ENCODE peak calls at places on chromosomes 4 and X, in ten cellular contexts. One of them, this sample, is unnamed.

GRCh38 chr4:721261-722171 is 15.9 kb downstream of the PCGF3 start:
- DNase-seq in naive thymus-derived CD4-positive, alpha-beta T cell: no peak
- DNase-seq in hepatocyte: no peak
- DNase-seq in gastrocnemius medialis: no peak
- DNase-seq in mammary epithelial cell: peak; percentile 62
- DNase-seq in A549: no peak
- DNase-seq in right atrium auricular region: no peak
- DNase-seq in OCI-LY7: no peak
- DNase-seq in thyroid gland: no peak
- DNase-seq in HCT116: no peak
- DNase-seq in this sample: peak; percentile 92

GRCh38 chr4:1512738-1513660 is 106.8 kb upstream of the NKX1-1 start:
- DNase-seq in naive thymus-derived CD4-positive, alpha-beta T cell: peak; percentile 53
- DNase-seq in hepatocyte: peak; percentile 87
- DNase-seq in gastrocnemius medialis: no peak
- DNase-seq in mammary epithelial cell: no peak
- DNase-seq in A549: peak; percentile 25
- DNase-seq in right atrium auricular region: no peak
- DNase-seq in OCI-LY7: no peak
- DNase-seq in thyroid gland: peak; percentile 46
- DNase-seq in HCT116: peak; percentile 15
- DNase-seq in this sample: no peak

GRCh38 chr4:19689511-19689910 is 562.2 kb upstream of the SLIT2 start:
- DNase-seq in naive thymus-derived CD4-positive, alpha-beta T cell: no peak
- DNase-seq in hepatocyte: no peak
- DNase-seq in gastrocnemius medialis: no peak
- DNase-seq in mammary epithelial cell: peak; percentile 26
- DNase-seq in A549: no peak
- DNase-seq in right atrium auricular region: no peak
- DNase-seq in OCI-LY7: no peak
- DNase-seq in thyroid gland: no peak
- DNase-seq in HCT116: no peak
- DNase-seq in this sample: peak; percentile 19

GRCh38 chr4:60522265-60522664 is 677.9 kb upstream of the ADGRL3 start:
- DNase-seq in naive thymus-derived CD4-positive, alpha-beta T cell: no peak
- DNase-seq in hepatocyte: no peak
- DNase-seq in gastrocnemius medialis: no peak
- DNase-seq in mammary epithelial cell: no peak
- DNase-seq in A549: no peak
- DNase-seq in right atrium auricular region: no peak
- DNase-seq in OCI-LY7: no peak
- DNase-seq in thyroid gland: no peak
- DNase-seq in HCT116: no peak
- DNase-seq in this sample: no peak

GRCh38 chr4:174427562-174428140 is 94.6 kb downstream of the HPGD start:
- DNase-seq in naive thymus-derived CD4-positive, alpha-beta T cell: no peak
- DNase-seq in hepatocyte: no peak
- DNase-seq in gastrocnemius medialis: no peak
- DNase-seq in mammary epithelial cell: peak; percentile 45
- DNase-seq in A549: no peak
- DNase-seq in right atrium auricular region: no peak
- DNase-seq in OCI-LY7: no peak
- DNase-seq in thyroid gland: no peak
- DNase-seq in HCT116: no peak
- DNase-seq in this sample: peak; percentile 33

GRCh38 chrX:14616876-14617275 is 87.5 kb downstream of the GLRA2 start:
- DNase-seq in naive thymus-derived CD4-positive, alpha-beta T cell: no peak
- DNase-seq in hepatocyte: no peak
- DNase-seq in gastrocnemius medialis: no peak
- DNase-seq in mammary epithelial cell: no peak
- DNase-seq in A549: no peak
- DNase-seq in right atrium auricular region: no peak
- DNase-seq in OCI-LY7: no peak
- DNase-seq in thyroid gland: peak; percentile 1
- DNase-seq in HCT116: no peak
- DNase-seq in this sample: no peak

GRCh38 chr4:187908079-187908501 is 87.5 kb upstream of the ZFP42 start:
- DNase-seq in naive thymus-derived CD4-positive, alpha-beta T cell: no peak
- DNase-seq in hepatocyte: no peak
- DNase-seq in gastrocnemius medialis: no peak
- DNase-seq in mammary epithelial cell: peak; percentile 80
- DNase-seq in A549: no peak
- DNase-seq in right atrium auricular region: no peak
- DNase-seq in OCI-LY7: no peak
- DNase-seq in thyroid gland: no peak
- DNase-seq in HCT116: no peak
- DNase-seq in this sample: peak; percentile 69

GRCh38 chr4:54877006-54877405 is 219.2 kb downstream of the KIT start:
- DNase-seq in naive thymus-derived CD4-positive, alpha-beta T cell: no peak
- DNase-seq in hepatocyte: no peak
- DNase-seq in gastrocnemius medialis: no peak
- DNase-seq in mammary epithelial cell: peak; percentile 22
- DNase-seq in A549: no peak
- DNase-seq in right atrium auricular region: no peak
- DNase-seq in OCI-LY7: no peak
- DNase-seq in thyroid gland: no peak
- DNase-seq in HCT116: no peak
- DNase-seq in this sample: no peak

GRCh38 chrX:29090811-29091210 is 503.6 kb downstream of the IL1RAPL1 start:
- DNase-seq in naive thymus-derived CD4-positive, alpha-beta T cell: no peak
- DNase-seq in hepatocyte: peak; percentile 16
- DNase-seq in gastrocnemius medialis: no peak
- DNase-seq in mammary epithelial cell: no peak
- DNase-seq in A549: no peak
- DNase-seq in right atrium auricular region: no peak
- DNase-seq in OCI-LY7: no peak
- DNase-seq in thyroid gland: no peak
- DNase-seq in HCT116: no peak
- DNase-seq in this sample: no peak

GRCh38 chr4:26682436-26682835 is 98.6 kb downstream of the TBC1D19 start:
- DNase-seq in naive thymus-derived CD4-positive, alpha-beta T cell: no peak
- DNase-seq in hepatocyte: no peak
- DNase-seq in gastrocnemius medialis: no peak
- DNase-seq in mammary epithelial cell: no peak
- DNase-seq in A549: no peak
- DNase-seq in right atrium auricular region: no peak
- DNase-seq in OCI-LY7: no peak
- DNase-seq in thyroid gland: no peak
- DNase-seq in HCT116: no peak
- DNase-seq in this sample: no peak

GRCh38 chr4:114921790-114922581 is 191.4 kb downstream of the NDST4 start:
- DNase-seq in naive thymus-derived CD4-positive, alpha-beta T cell: no peak
- DNase-seq in hepatocyte: no peak
- DNase-seq in gastrocnemius medialis: no peak
- DNase-seq in mammary epithelial cell: no peak
- DNase-seq in A549: no peak
- DNase-seq in right atrium auricular region: no peak
- DNase-seq in OCI-LY7: no peak
- DNase-seq in thyroid gland: no peak
- DNase-seq in HCT116: no peak
- DNase-seq in this sample: peak; percentile 39

GRCh38 chr4:11416071-11416766 is 12.5 kb downstream of the HS3ST1 start:
- DNase-seq in naive thymus-derived CD4-positive, alpha-beta T cell: no peak
- DNase-seq in hepatocyte: no peak
- DNase-seq in gastrocnemius medialis: no peak
- DNase-seq in mammary epithelial cell: no peak
- DNase-seq in A549: no peak
- DNase-seq in right atrium auricular region: no peak
- DNase-seq in OCI-LY7: no peak
- DNase-seq in thyroid gland: no peak
- DNase-seq in HCT116: no peak
- DNase-seq in this sample: no peak

GRCh38 chr4:67288964-67289363 is 256.3 kb downstream of the CENPC start:
- DNase-seq in naive thymus-derived CD4-positive, alpha-beta T cell: no peak
- DNase-seq in hepatocyte: peak; percentile 49
- DNase-seq in gastrocnemius medialis: no peak
- DNase-seq in mammary epithelial cell: no peak
- DNase-seq in A549: no peak
- DNase-seq in right atrium auricular region: no peak
- DNase-seq in OCI-LY7: peak; percentile 18
- DNase-seq in thyroid gland: no peak
- DNase-seq in HCT116: no peak
- DNase-seq in this sample: peak; percentile 12

GRCh38 chr4:121213940-121214339 is 49.8 kb upstream of the TNIP3 start:
- DNase-seq in naive thymus-derived CD4-positive, alpha-beta T cell: no peak
- DNase-seq in hepatocyte: no peak
- DNase-seq in gastrocnemius medialis: no peak
- DNase-seq in mammary epithelial cell: no peak
- DNase-seq in A549: no peak
- DNase-seq in right atrium auricular region: no peak
- DNase-seq in OCI-LY7: no peak
- DNase-seq in thyroid gland: no peak
- DNase-seq in HCT116: no peak
- DNase-seq in this sample: no peak

GRCh38 chr4:158814207-158814606 is 45.4 kb downstream of the FNIP2 start:
- DNase-seq in naive thymus-derived CD4-positive, alpha-beta T cell: no peak
- DNase-seq in hepatocyte: no peak
- DNase-seq in gastrocnemius medialis: no peak
- DNase-seq in mammary epithelial cell: no peak
- DNase-seq in A549: no peak
- DNase-seq in right atrium auricular region: no peak
- DNase-seq in OCI-LY7: no peak
- DNase-seq in thyroid gland: no peak
- DNase-seq in HCT116: no peak
- DNase-seq in this sample: no peak
- H3K4me1 ChIP-seq in naive thymus-derived CD4-positive, alpha-beta T cell: peaks cover 35% of the 10 kb centered on the region
- H3K4me1 ChIP-seq in hepatocyte: peaks cover 25% of the 10 kb centered on the region
- H3K4me1 ChIP-seq in gastrocnemius medialis: peaks cover 62% of the 10 kb centered on the region
- H3K4me1 ChIP-seq in mammary epithelial cell: peaks cover 27% of the 10 kb centered on the region
- H3K4me1 ChIP-seq in A549: peaks cover 28% of the 10 kb centered on the region
- H3K4me1 ChIP-seq in right atrium auricular region: no peaks in the 10 kb centered on the region
- H3K4me1 ChIP-seq in OCI-LY7: peaks cover 34% of the 10 kb centered on the region
- H3K4me1 ChIP-seq in thyroid gland: peaks cover 41% of the 10 kb centered on the region
- H3K4me1 ChIP-seq in HCT116: peaks cover 15% of the 10 kb centered on the region
- H3K4me1 ChIP-seq in this sample: peaks cover 29% of the 10 kb centered on the region

DNA sequence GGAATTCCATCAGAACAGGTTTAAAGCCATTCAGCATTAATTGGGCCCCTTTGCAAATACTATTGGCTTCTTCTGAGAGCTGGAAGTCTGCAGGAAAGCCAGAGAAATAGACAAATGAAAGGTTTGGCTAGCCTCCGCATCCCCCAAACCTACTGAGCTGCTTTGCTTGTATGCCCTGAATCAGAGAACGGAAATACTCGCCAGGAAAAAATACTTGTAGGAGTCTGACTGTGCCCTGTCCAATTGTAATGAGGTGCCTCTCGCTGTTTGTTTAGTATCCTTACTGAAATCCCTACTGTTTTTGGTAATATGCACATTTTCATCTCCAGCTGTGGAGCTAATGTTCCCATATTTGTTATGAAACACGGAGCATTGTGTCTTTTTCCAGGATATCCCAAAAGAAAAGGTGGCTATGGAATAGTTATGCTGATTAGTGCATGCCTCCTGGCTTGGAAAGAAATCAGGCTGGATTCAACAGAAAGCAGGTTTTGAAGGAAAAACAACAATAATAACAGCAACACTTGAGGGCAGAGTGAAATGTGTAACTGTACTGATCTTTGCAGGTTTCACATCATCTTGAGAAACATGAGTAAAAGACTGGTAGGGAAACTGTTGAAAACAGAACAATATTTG is 50.7 kb upstream of the NLGN4X start:
- DNase-seq in naive thymus-derived CD4-positive, alpha-beta T cell: no peak
- DNase-seq in hepatocyte: no peak
- DNase-seq in gastrocnemius medialis: no peak
- DNase-seq in mammary epithelial cell: no peak
- DNase-seq in A549: no peak
- DNase-seq in right atrium auricular region: no peak
- DNase-seq in OCI-LY7: no peak
- DNase-seq in thyroid gland: no peak
- DNase-seq in HCT116: no peak
- DNase-seq in this sample: no peak
- H3K4me1 ChIP-seq in naive thymus-derived CD4-positive, alpha-beta T cell: no peaks in the 10 kb centered on the region
- H3K4me1 ChIP-seq in hepatocyte: no peaks in the 10 kb centered on the region
- H3K4me1 ChIP-seq in gastrocnemius medialis: no peaks in the 10 kb centered on the region
- H3K4me1 ChIP-seq in mammary epithelial cell: no peaks in the 10 kb centered on the region
- H3K4me1 ChIP-seq in A549: no peaks in the 10 kb centered on the region
- H3K4me1 ChIP-seq in right atrium auricular region: no peaks in the 10 kb centered on the region
- H3K4me1 ChIP-seq in OCI-LY7: no peaks in the 10 kb centered on the region
- H3K4me1 ChIP-seq in thyroid gland: no peaks in the 10 kb centered on the region
- H3K4me1 ChIP-seq in HCT116: no peaks in the 10 kb centered on the region
- H3K4me1 ChIP-seq in this sample: no peaks in the 10 kb centered on the region

DNA sequence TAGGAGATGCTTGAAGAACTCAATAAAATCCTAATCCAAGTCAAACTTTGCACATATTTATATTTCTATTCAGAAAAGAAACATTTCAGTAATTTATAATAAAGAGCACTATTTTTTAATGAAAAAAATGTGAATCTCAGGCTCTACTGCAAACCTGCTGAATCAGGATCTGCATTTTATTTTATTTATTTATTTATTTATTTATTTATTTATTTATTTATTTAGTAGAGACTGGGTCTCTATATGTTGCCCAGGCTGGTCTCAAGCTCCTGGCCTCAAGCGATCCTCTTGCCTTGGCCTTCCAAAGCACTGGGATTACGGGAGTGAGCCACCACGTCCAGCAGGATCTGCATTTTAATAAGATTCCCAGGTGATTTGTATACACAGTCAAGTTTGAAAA is 16.0 kb downstream of the SUPT20HL1 start:
- DNase-seq in naive thymus-derived CD4-positive, alpha-beta T cell: no peak
- DNase-seq in hepatocyte: no peak
- DNase-seq in gastrocnemius medialis: no peak
- DNase-seq in mammary epithelial cell: no peak
- DNase-seq in A549: no peak
- DNase-seq in right atrium auricular region: no peak
- DNase-seq in OCI-LY7: no peak
- DNase-seq in thyroid gland: no peak
- DNase-seq in HCT116: no peak
- DNase-seq in this sample: no peak
- H3K4me1 ChIP-seq in naive thymus-derived CD4-positive, alpha-beta T cell: no peaks in the 10 kb centered on the region
- H3K4me1 ChIP-seq in hepatocyte: no peaks in the 10 kb centered on the region
- H3K4me1 ChIP-seq in gastrocnemius medialis: no peaks in the 10 kb centered on the region
- H3K4me1 ChIP-seq in mammary epithelial cell: no peaks in the 10 kb centered on the region
- H3K4me1 ChIP-seq in A549: no peaks in the 10 kb centered on the region
- H3K4me1 ChIP-seq in right atrium auricular region: no peaks in the 10 kb centered on the region
- H3K4me1 ChIP-seq in OCI-LY7: no peaks in the 10 kb centered on the region
- H3K4me1 ChIP-seq in thyroid gland: no peaks in the 10 kb centered on the region
- H3K4me1 ChIP-seq in HCT116: no peaks in the 10 kb centered on the region
- H3K4me1 ChIP-seq in this sample: no peaks in the 10 kb centered on the region

DNA sequence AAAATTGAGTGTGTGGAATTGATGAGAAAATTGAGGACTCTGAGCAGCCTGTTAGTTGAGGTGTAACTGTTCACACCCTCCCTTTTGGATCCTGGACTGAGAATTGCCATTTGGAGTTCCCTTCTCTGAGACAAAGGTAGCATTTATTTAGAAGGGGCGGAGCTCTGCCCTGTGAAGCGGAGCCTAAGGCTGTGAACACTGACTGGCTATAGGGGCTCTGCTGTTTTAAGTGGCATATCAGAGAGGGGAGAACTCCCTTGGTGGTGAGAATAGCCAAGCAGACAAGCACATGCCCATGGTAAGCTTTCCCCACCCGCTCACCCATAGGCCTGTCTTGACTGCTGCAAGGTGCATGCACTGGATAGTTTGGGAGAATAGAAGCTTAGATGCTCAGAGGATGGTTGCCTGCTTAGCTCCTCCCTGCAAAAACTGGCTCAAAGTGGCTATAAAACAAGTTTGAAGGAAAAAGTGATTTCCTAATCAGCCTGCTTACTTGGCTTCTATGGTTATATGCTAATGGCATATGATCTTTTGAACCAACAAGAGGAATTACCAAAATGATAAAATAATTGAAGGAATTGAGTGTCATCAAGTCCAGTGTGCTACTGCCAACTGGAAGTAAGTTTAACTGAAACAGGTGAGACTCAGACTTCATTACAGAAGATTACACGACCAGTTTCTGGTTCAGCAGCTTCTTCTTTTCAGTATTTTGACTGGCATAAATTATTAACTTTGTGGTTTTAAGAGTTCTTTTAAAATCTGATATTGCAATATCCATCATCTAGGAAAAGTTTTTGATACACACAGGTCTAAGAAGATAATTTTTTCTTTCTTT is 108.4 kb downstream of the AFF1 start:
- DNase-seq in naive thymus-derived CD4-positive, alpha-beta T cell: no peak
- DNase-seq in hepatocyte: no peak
- DNase-seq in gastrocnemius medialis: no peak
- DNase-seq in mammary epithelial cell: no peak
- DNase-seq in A549: no peak
- DNase-seq in right atrium auricular region: no peak
- DNase-seq in OCI-LY7: no peak
- DNase-seq in thyroid gland: no peak
- DNase-seq in HCT116: no peak
- DNase-seq in this sample: no peak
- H3K4me1 ChIP-seq in naive thymus-derived CD4-positive, alpha-beta T cell: no peaks in the 10 kb centered on the region
- H3K4me1 ChIP-seq in hepatocyte: peaks cover 21% of the 10 kb centered on the region
- H3K4me1 ChIP-seq in gastrocnemius medialis: peaks cover 92% of the 10 kb centered on the region
- H3K4me1 ChIP-seq in mammary epithelial cell: peaks cover 41% of the 10 kb centered on the region
- H3K4me1 ChIP-seq in A549: peaks cover 33% of the 10 kb centered on the region
- H3K4me1 ChIP-seq in right atrium auricular region: no peaks in the 10 kb centered on the region
- H3K4me1 ChIP-seq in OCI-LY7: peaks cover 38% of the 10 kb centered on the region
- H3K4me1 ChIP-seq in thyroid gland: peaks cover 98% of the 10 kb centered on the region
- H3K4me1 ChIP-seq in HCT116: peaks cover 2% of the 10 kb centered on the region
- H3K4me1 ChIP-seq in this sample: peaks cover 18% of the 10 kb centered on the region

This sample was measured in foreskin keratinocyte.